ENCODE peak calls at places on chromosome 21, in nine cellular contexts. U is BE2C, Q is lower lobe of right lung, N is cardiac fibroblast, D is choroid plexus epithelial cell, Y is stomach, R is coronary artery, I is lower leg skin, S is tibial artery. A is an unnamed sample.

GRCh38 chr21:38506606-38507331 is 8.5 kb upstream of the ERG start:
- DNase-seq in U (no peak), Q (no peak), N (no peak), D (peak), Y (no peak), R (no peak), I (no peak), S (no peak), A (no peak)

GRCh38 chr21:44299458-44300261 is at the start of gene PFKL:
- DNase-seq in U (peak), Q (peak), N (peak), D (peak), Y (peak), R (no peak), I (peak), S (peak), A (peak)

GRCh38 chr21:16195896-16196443 is 466.2 kb downstream of the USP25 start:
- DNase-seq in U (no peak), Q (no peak), N (peak), D (peak), Y (no peak), R (no peak), I (no peak), S (no peak), A (peak)

GRCh38 chr21:15755125-15755524 is 25.3 kb downstream of the USP25 start:
- DNase-seq in U (no peak), Q (no peak), N (peak), D (no peak), Y (no peak), R (no peak), I (no peak), S (no peak), A (no peak)

GRCh38 chr21:46109251-46110221 is 11.6 kb downstream of the COL6A2 start:
- DNase-seq in U (peak), Q (no peak), N (no peak), D (no peak), Y (peak), R (peak), I (no peak), S (peak), A (no peak)

GRCh38 chr21:45330075-45330781 is 42.5 kb upstream of the POFUT2 start:
- DNase-seq in U (peak), Q (peak), N (peak), D (peak), Y (no peak), R (no peak), I (no peak), S (peak), A (peak)

GRCh38 chr21:38333290-38334272 is 76.8 kb downstream of the KCNJ15 start:
- DNase-seq in U (no peak), Q (no peak), N (peak), D (peak), Y (no peak), R (no peak), I (no peak), S (peak), A (no peak)

GRCh38 chr21:45482899-45483821 is 59.1 kb downstream of the SLC19A1 start:
- DNase-seq in U (no peak), Q (peak), N (no peak), D (no peak), Y (no peak), R (no peak), I (no peak), S (no peak), A (no peak)

GRCh38 chr21:43814215-43815106 is 25.1 kb downstream of the RRP1 start:
- DNase-seq in U (no peak), Q (no peak), N (no peak), D (no peak), Y (no peak), R (no peak), I (no peak), S (no peak), A (no peak)

GRCh38 chr21:32613436-32614043 is 1.4 kb upstream of the CFAP298 start:
- DNase-seq in U (no peak), Q (no peak), N (no peak), D (no peak), Y (no peak), R (no peak), I (no peak), S (no peak), A (no peak)

GRCh38 chr21:15514073-15514946 is 215.5 kb upstream of the USP25 start:
- DNase-seq in U (no peak), Q (no peak), N (no peak), D (no peak), Y (no peak), R (no peak), I (no peak), S (no peak), A (no peak)

GRCh38 chr21:37220981-37221664 is 46.0 kb downstream of the VPS26C start:
- DNase-seq in U (peak), Q (peak), N (peak), D (peak), Y (peak), R (peak), I (peak), S (peak), A (peak)

GRCh38 chr21:43884012-43884860 is 19.2 kb downstream of the AGPAT3 start:
- DNase-seq in U (peak), Q (no peak), N (no peak), D (peak), Y (peak), R (no peak), I (no peak), S (peak), A (peak)

GRCh38 chr21:23695449-23695848 is 1911.8 kb downstream of the MRPL39 start:
- DNase-seq in U (no peak), Q (no peak), N (no peak), D (no peak), Y (no peak), R (no peak), I (no peak), S (no peak), A (no peak)

GRCh38 chr21:38881041-38881570 is 75.4 kb downstream of the ETS2 start:
- DNase-seq in U (no peak), Q (no peak), N (no peak), D (no peak), Y (no peak), R (no peak), I (no peak), S (no peak), A (no peak)

DNA sequence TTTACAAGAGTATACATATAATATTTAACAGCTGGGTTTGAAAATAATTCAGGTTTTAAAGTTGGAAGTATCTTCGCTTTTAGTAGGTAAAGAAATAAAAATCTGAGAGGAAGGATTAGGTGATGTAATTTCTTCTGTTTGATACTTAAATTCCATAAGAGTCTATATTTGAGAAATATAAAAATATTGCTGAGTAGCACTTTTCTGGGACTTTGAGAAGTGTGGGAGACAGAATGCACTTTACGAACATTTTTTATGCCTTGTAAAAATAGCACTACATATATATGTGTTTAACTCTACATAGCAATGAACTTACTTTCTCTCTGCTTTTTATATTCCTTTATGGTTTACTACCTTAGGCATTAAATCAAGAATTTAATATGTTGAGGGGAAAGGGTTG is 266.6 kb upstream of the ADAMTS5 start:
- DNase-seq in U (no peak), Q (no peak), N (no peak), D (no peak), Y (no peak), R (no peak), I (no peak), S (no peak), A (no peak)
- TF ChIP-seq CTCF in U (no peak), Q (no peak), N (no peak), D (no peak), Y (no peak), R (no peak), I (no peak), S (no peak), A (no peak)

GRCh38 chr21:39908265-39908923 is 41.2 kb downstream of the PCP4 start:
- DNase-seq in U (no peak), Q (no peak), N (no peak), D (no peak), Y (no peak), R (no peak), I (no peak), S (no peak), A (no peak)
- TF ChIP-seq CTCF in U (no peak), Q (no peak), N (no peak), D (no peak), Y (no peak), R (no peak), I (no peak), S (no peak), A (no peak)

GRCh38 chr21:31559368-31560119 is 99.9 kb upstream of the SOD1 start:
- DNase-seq in U (peak), Q (peak), N (peak), D (peak), Y (peak), R (peak), I (peak), S (peak), A (peak)
- TF ChIP-seq CTCF in U (no peak), Q (no peak), N (no peak), D (no peak), Y (no peak), R (no peak), I (no peak), S (no peak), A (no peak)

DNA sequence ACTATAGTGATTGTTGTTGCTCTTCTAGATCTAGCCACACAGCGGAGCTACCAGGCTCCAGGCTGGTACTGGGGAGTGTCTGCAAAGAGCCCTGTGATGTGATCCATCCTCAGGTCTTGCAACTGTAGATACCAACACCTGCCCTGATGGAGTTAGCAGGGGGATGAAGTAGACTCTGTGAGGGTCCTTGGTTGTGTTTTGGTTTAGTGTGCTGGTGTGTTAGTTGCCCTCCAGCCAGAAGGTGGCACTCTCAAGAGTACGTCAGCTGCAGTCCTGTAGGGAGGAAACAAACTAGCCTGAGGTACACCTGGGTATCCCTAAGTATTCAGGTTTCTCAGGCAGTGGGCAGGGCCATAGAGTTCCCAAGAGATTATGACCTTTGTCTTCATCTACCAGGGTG is 81.2 kb upstream of the TMPRSS2 start:
- DNase-seq in U (no peak), Q (no peak), N (no peak), D (no peak), Y (peak), R (peak), I (no peak), S (no peak), A (no peak)
- TF ChIP-seq CTCF in U (no peak), Q (no peak), N (no peak), D (peak), Y (no peak), R (no peak), I (no peak), S (no peak), A (no peak)